ENCODE peak calls at places on chromosomes 13 and 19, in four cellular contexts. Q, B, N and U are unnamed samples.
A peak's percentile ranks its signal among the peaks of the same experiment; 100 is the strongest.

GRCh38 chr19:51983361-51983760 is 3.3 kb downstream of the ZNF350 start:
- DNase-seq in B (no peak), Q (no peak), N (no peak), U (no peak)

GRCh38 chr13:98665638-98665995 is 86.9 kb downstream of the SLC15A1 start:
- DNase-seq in Q (no peak), N (no peak), B (no peak), U (no peak)

GRCh38 chr19:46069841-46070341 is 29.1 kb upstream of the IGFL4 start:
- DNase-seq in N (no peak), B (peak; percentile 89), Q (no peak), U (no peak)

GRCh38 chr13:68550330-68550729 is 1320.2 kb upstream of the PCDH9 start:
- DNase-seq in N (no peak), B (no peak), Q (no peak), U (no peak)

GRCh38 chr13:99344610-99345208 is 37.5 kb upstream of the GPR183 start:
- DNase-seq in B (no peak), N (no peak), Q (no peak), U (no peak)

GRCh38 chr13:113299951-113300350 is 2.9 kb downstream of the LAMP1 start:
- DNase-seq in B (peak; percentile 21), N (no peak), Q (no peak), U (no peak)

GRCh38 chr19:7550987-7551761 is 15.7 kb downstream of the PNPLA6 start:
- DNase-seq in N (no peak), Q (no peak), B (peak; percentile 65), U (peak; percentile 46)

GRCh38 chr19:2309734-2310362 is 1.9 kb upstream of the LINGO3 start:
- DNase-seq in N (no peak), B (no peak), Q (no peak), U (no peak)

GRCh38 chr19:51274037-51274370 is 23.1 kb downstream of the SIGLECL1 start:
- DNase-seq in Q (no peak), N (no peak), B (no peak), U (no peak)